ENCODE peak calls at places on chromosomes 16 and 17, in five cellular contexts. U is upper lobe of left lung; K is Karpas-422; P is effector memory CD4-positive, alpha-beta T cell; Y is right atrium auricular region. D is an unnamed sample. For H3K36me3, H3K9me3 and H3K27me3, the result is how much of the 10 kb centered on the place peaks cover.

GRCh38 chr17:46929413-46929812 is 6.5 kb downstream of the GOSR2 start:
- DNase-seq in K (no peak), U (no peak), P (no peak), Y (no peak), D (no peak)

GRCh38 chr17:49997256-49997735 is 2.3 kb upstream of the DLX3 start:
- DNase-seq in K (no peak), P (no peak), Y (no peak), U (no peak), D (no peak)

GRCh38 chr16:83733301-83733700 is 74.5 kb upstream of the HSBP1 start:
- DNase-seq in K (no peak), P (no peak), U (no peak), Y (peak), D (no peak)

GRCh38 chr17:74089869-74090464 is 113.5 kb upstream of the RPL38 start:
- DNase-seq in P (no peak), Y (no peak), K (peak), U (peak), D (peak)

GRCh38 chr16:22217890-22218730 is 12.0 kb downstream of the EEF2K start:
- DNase-seq in U (no peak), K (peak), Y (no peak), P (no peak), D (no peak)

GRCh38 chr17:44906987-44907681 is 7.9 kb upstream of the EFTUD2 start:
- DNase-seq in U (no peak), K (no peak), Y (no peak), P (no peak), D (no peak)

GRCh38 chr17:76972046-76972641 is 103.9 kb downstream of the MGAT5B start:
- DNase-seq in Y (no peak), U (no peak), P (no peak), K (no peak), D (no peak)

GRCh38 chr17:82365586-82366295 is 5.8 kb upstream of the UTS2R start:
- DNase-seq in Y (no peak), P (no peak), U (no peak), K (no peak), D (no peak)

GRCh38 chr16:65684230-65684629 is 562.4 kb upstream of the CDH11 start:
- DNase-seq in K (no peak), Y (no peak), U (no peak), P (no peak), D (no peak)

GRCh38 chr17:65548570-65548969 is 12.9 kb downstream of the AXIN2 start:
- DNase-seq in Y (no peak), K (no peak), U (no peak), P (no peak), D (no peak)

GRCh38 chr16:85079785-85080602 is 32.3 kb downstream of the CIBAR2 start:
- DNase-seq in P (no peak), K (no peak), U (no peak), Y (no peak), D (no peak)

GRCh38 chr17:74742978-74743545 is 5.4 kb upstream of the NHERF1 start:
- DNase-seq in K (no peak), Y (no peak), U (no peak), P (no peak), D (peak)

GRCh38 chr16:78675312-78675711 is 575.9 kb downstream of the WWOX start:
- DNase-seq in K (peak), P (no peak), U (no peak), Y (no peak), D (peak)

GRCh38 chr16:84663433-84664101 is 15.3 kb downstream of the KLHL36 start:
- DNase-seq in K (no peak), Y (no peak), P (no peak), U (no peak), D (peak)

GRCh38 chr16:12680531-12680930 is 123.2 kb downstream of the CPPED1 start:
- DNase-seq in Y (no peak), K (no peak), P (no peak), U (no peak), D (no peak)

GRCh38 chr17:9228408-9229159 is 207.3 kb downstream of the NTN1 start:
- DNase-seq in U (no peak), Y (no peak), P (no peak), K (no peak), D (no peak)

GRCh38 chr16:48432136-48432535 is 46.9 kb upstream of the SIAH1 start:
- DNase-seq in U (no peak), P (no peak), K (peak), Y (no peak), D (no peak)

GRCh38 chr17:18920911-18921441 is 31.0 kb upstream of the SLC5A10 start:
- DNase-seq in K (peak), U (no peak), Y (no peak), P (no peak), D (peak)

GRCh38 chr16:29809031-29809747 is 2.8 kb upstream of the PRRT2 start:
- DNase-seq in P (no peak), K (no peak), U (no peak), Y (no peak), D (no peak)

GRCh38 chr17:72643575-72644216 is 448.8 kb downstream of the SLC39A11 start:
- DNase-seq in U (no peak), K (no peak), Y (no peak), P (no peak), D (no peak)

GRCh38 chr17:17102176-17102575 is 59.9 kb downstream of the MPRIP start:
- DNase-seq in U (no peak), K (no peak), Y (no peak), P (no peak), D (no peak)

GRCh38 chr17:43673516-43674323 is 12.0 kb upstream of the MEOX1 start:
- DNase-seq in Y (peak), P (peak), U (peak), K (peak), D (peak)

GRCh38 chr16:68776821-68777485 is 39.9 kb downstream of the CDH1 start:
- DNase-seq in Y (no peak), U (no peak), K (peak), P (no peak), D (no peak)

GRCh38 chr17:67506966-67507365 is 129.9 kb downstream of the PITPNC1 start:
- DNase-seq in Y (no peak), P (no peak), K (no peak), U (no peak), D (no peak)

GRCh38 chr17:79925242-79925957 is 86.2 kb upstream of the CBX4 start:
- DNase-seq in U (peak), P (no peak), K (no peak), Y (no peak), D (no peak)

GRCh38 chr17:1532836-1533602 is 16.6 kb upstream of the INPP5K start:
- DNase-seq in U (no peak), K (peak), Y (no peak), P (peak), D (no peak)

GRCh38 chr17:12627177-12627629 is 38.5 kb upstream of the MYOCD start:
- DNase-seq in U (no peak), Y (no peak), P (no peak), K (peak), D (peak)

GRCh38 chr16:23107117-23107516 is 42.1 kb downstream of the USP31 start:
- DNase-seq in K (no peak), U (no peak), P (no peak), Y (no peak), D (no peak)

GRCh38 chr16:21179126-21179982 is 20.9 kb downstream of the LDAF1 start:
- DNase-seq in Y (no peak), P (no peak), U (no peak), K (no peak), D (no peak)

GRCh38 chr17:77516902-77517301 is 376.1 kb downstream of the SEC14L1 start:
- DNase-seq in K (no peak), Y (no peak), P (no peak), U (no peak), D (peak)

GRCh38 chr17:74386397-74386796 is 19.1 kb downstream of the GPR142 start:
- DNase-seq in K (no peak), U (no peak), P (no peak), Y (peak), D (no peak)

GRCh38 chr17:66494023-66494803 is 191.8 kb downstream of the PRKCA start:
- DNase-seq in K (no peak), Y (no peak), U (no peak), P (no peak), D (peak)

GRCh38 chr16:50742521-50743150 is 750 bp downstream of the CYLD start:
- DNase-seq in K (peak), U (peak), Y (no peak), P (peak), D (peak)

GRCh38 chr16:57235128-57236092 is 9.6 kb upstream of the ARL2BP start:
- DNase-seq in U (no peak), K (peak), Y (no peak), P (no peak), D (peak)

GRCh38 chr17:78828470-78829185 is 12.0 kb downstream of the USP36 start:
- DNase-seq in K (no peak), Y (no peak), U (no peak), P (no peak), D (no peak)
- H3K36me3 ChIP-seq in K (half or more), Y (half or more), U (half or more), P (half or more), D (half or more)

GRCh38 chr17:3828852-3829232 is 17.2 kb downstream of the NCBP3 start:
- DNase-seq in K (no peak), U (no peak), Y (no peak), P (no peak), D (no peak)
- H3K9me3 ChIP-seq in K (under half), U (under half), Y (under half), P (under half), D (under half)

GRCh38 chr17:6914711-6915110 is 81.1 kb upstream of the ALOX12 start:
- DNase-seq in U (no peak), Y (no peak), P (no peak), K (peak), D (peak)

GRCh38 chr17:6910987-6911603 is 79.6 kb upstream of the TEKT1 start:
- DNase-seq in U (no peak), Y (no peak), K (peak), P (no peak), D (peak)

GRCh38 chr17:6915620-6916019 is 80.2 kb upstream of the ALOX12 start:
- DNase-seq in P (no peak), U (no peak), Y (no peak), K (no peak), D (no peak)

GRCh38 chr17:6912110-6913051 is 80.9 kb upstream of the TEKT1 start:
- DNase-seq in U (no peak), P (no peak), K (no peak), Y (no peak), D (no peak)

DNA sequence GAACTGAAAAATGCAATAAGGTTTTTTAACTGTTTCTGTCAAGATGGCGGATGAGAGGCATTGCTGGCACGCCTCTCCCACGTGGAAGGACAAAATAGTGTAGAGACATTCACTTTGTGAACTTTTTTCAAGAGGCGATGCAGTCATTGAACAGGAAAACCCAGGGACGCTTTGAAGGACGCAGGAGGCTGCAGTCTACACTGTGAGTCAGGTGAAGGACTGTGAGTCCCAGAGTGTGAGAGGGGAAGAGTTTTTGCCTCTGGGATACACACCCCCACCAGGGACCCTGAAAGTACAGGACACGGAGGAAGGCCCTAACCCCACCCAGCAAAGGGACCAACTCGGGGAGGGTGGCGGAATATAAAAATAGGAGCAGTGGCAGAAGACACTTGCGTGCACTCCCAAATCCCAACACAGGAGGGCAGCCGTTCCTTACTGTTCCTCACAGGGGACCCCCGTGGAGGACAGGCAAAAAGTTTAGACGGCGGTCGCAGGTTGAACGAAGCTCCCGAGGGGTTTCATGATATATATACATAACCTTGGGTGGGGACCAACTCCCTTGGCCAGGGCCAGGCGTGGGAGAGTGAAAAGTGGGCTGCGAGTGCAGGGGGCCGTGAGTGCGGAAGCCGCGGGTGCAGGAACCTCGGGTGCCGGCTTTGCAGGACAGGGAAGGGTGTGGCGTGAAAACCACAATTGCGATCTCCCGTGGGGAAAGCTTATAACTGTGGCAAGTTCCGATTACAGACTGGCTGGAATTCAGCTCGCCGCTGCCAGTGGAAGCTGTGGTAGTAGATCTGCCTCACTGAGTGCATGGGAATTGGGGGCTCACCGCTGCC is 82.0 kb upstream of the ALOX12 start:
- DNase-seq in P (peak), Y (peak), K (peak), U (peak), D (peak)
- H3K27me3 ChIP-seq in P (under half), Y (under half), K (under half), U (under half), D (under half)

DNA sequence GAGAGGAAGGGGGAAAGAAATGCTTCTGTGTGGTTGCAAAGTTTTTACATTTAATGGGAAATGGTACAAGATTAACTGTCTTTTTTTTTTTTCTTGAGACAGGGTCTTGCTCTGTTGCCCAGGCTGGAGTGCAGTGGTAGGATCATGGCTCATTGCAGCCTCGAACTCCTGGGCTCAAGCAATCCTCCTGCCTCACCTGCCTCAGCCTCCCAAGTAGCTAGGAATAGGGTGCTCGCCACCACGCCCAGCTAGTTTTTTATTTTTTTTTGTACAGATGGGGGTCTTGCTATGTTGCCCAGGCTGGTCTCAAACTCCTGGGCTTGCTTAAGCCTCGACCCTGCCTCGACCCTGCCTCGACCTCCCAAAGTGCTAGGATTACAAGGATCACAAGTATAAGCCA is 3.8 kb upstream of the ROGDI start:
- DNase-seq in P (no peak), U (no peak), K (no peak), Y (no peak), D (no peak)
- H3K36me3 ChIP-seq in P (under half), U (under half), K (under half), Y (half or more), D (half or more)

GRCh38 chr16:75172578-75172977 is 24.3 kb downstream of the ZFP1 start:
- DNase-seq in P (no peak), U (no peak), Y (no peak), K (no peak), D (no peak)

GRCh38 chr16:75175074-75175473 is 26.8 kb downstream of the ZFP1 start:
- DNase-seq in Y (no peak), P (no peak), K (no peak), U (no peak), D (no peak)

DNA sequence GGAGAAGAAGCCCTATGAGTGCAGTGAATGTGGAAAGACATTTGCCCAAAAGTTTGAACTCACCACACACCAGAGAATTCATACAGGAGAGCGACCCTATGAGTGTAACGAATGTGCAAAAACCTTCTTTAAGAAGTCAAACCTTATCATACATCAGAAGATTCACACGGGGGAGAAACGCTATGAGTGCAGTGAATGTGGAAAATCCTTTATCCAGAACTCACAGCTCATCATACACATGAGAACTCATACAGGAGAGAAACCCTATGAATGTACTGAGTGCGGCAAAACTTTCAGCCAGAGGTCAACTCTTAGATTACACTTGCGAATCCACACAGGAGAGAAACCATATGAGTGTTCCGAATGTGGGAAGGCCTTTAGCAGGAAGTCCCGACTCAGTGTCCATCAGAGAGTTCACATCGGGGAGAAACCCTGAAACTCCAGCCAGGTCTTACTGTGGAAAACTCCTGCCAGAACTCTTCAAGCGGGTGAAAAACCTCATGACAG is 21.6 kb downstream of the ZFP1 start:
- DNase-seq in U (no peak), P (no peak), K (no peak), Y (no peak), D (no peak)
- H3K9me3 ChIP-seq in U (half or more), P (under half), K (half or more), Y (under half), D (under half)

DNA sequence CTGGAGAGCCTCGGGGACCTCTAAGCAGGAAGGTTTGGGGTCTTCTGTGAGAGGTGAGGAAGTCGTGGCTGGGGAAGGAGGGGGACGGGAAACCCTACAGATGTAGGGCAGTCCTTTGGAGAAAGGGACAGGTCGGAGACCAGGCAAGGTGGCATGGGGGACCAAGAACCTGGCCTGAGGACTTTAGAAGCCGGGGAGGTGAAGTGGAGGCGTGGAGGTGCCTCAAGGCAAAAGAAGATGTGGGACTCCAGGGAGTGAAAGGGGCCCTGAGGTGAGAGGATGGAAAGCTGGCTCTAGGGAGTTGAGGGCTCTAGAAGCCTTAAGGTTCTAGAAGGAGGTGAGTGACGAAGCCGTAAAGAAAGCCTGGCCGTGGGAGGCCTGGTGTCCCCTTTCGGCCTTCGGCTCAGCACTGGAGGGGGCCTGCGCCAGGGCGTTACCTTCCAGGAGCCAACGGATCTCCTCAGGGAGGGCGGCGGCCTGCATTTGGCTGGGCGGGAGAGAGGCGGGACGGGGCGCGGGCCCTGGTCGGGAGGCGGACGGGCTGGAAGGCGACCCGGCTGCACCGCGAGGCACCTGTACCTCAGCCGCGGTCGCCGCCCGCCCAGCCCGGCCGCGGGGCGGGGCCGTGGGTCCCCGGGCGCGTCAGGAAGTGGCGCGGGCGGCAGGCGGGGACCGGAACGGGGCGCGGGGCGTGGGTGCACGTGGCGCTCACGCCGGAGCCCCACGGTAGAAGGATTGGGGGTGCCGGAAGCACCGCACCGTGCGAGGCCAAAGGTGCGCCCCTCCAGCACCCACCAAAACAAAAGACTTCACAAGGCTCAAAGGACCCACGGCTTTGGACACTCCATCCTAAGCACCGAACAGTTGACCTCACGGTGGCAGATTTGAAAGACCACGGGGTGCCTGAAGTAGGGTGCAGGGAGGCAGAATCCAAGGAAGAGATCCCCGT is at the start of gene SKAP1:
- DNase-seq in P (peak), Y (no peak), K (no peak), U (no peak), D (no peak)
- H3K27me3 ChIP-seq in P (under half), Y (under half), K (under half), U (under half), D (half or more)

DNA sequence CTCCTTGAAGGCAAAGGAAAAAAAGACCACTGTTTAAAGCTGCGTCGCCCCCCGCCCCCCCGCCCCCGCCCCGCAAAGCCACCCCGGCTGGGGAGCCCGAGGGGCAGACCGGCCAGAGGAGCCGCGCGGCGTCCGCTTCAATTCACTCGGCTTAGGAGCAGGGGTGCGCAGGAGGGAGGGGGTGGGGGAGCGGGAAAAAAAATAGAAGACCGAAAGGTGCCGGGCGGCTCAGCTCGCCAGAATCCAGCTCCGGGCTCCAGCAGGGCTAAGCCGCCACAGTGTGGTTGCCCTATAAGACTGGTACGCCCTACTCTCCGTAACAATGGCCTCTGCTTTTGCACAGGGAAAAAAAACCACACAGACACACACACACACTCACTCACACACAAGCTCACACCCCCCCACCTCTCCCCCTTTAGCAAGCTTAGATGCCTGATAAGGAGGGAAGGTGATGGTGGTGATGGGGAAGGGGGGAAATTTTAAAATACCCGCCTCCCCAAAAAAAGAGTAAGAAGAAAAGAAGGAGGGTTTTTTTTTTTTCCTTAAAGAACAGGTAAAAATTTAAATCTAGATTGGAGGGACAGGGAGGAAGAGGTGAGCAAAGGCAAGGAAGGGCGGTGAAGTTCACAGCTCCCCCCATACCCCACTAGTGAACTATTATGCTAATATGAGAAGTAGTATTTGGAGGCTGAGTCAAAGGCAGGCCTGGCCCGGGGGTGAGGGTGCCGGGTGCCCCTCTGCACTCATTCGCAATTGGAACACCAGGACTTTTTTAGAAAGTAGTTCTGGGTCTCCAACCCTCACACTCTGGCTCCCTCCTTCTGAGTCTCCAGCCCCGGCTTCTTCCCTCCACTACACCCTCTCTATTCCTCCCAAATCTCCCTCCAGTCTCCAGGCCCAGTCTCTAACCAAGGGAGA is 11.0 kb upstream of the HOXB2 start:
- DNase-seq in Y (no peak), P (no peak), K (no peak), U (no peak), D (no peak)
- H3K36me3 ChIP-seq in Y (under half), P (under half), K (under half), U (under half), D (under half)

D was measured in SJSA1.